ENCODE peak calls at places on chromosomes 12 and 14, in six cellular contexts. K, I, P, E, G and F are unnamed samples.

GRCh38 chr12:109529618-109530300 is 43.5 kb downstream of the MMAB start:
- DNase-seq in K (no peak), I (no peak), P (no peak), E (no peak), G (no peak), F (no peak)

GRCh38 chr12:100591979-100592378 is 18.5 kb downstream of the GAS2L3 start:
- DNase-seq in K (no peak), I (no peak), P (no peak), E (no peak), G (no peak), F (no peak)

GRCh38 chr12:44294649-44295048 is 458.8 kb downstream of the TMEM117 start:
- DNase-seq in K (no peak), I (no peak), P (no peak), E (peak; percentile 17), G (no peak), F (no peak)

GRCh38 chr12:70590549-70591226 is 46.5 kb downstream of the PTPRB start:
- DNase-seq in K (no peak), I (no peak), P (no peak), E (no peak), G (no peak), F (no peak)

GRCh38 chr12:121812320-121812871 is 8.6 kb downstream of the SETD1B start:
- DNase-seq in K (no peak), I (peak; percentile 69), P (peak; percentile 82), E (peak; percentile 58), G (peak; percentile 85), F (peak; percentile 80)

GRCh38 chr12:31861360-31861759 is 97.9 kb upstream of the RESF1 start:
- DNase-seq in K (no peak), I (no peak), P (no peak), E (no peak), G (no peak), F (no peak)

GRCh38 chr12:72622556-72622955 is 350.4 kb downstream of the TRHDE start:
- DNase-seq in K (no peak), I (no peak), P (no peak), E (no peak), G (no peak), F (no peak)

GRCh38 chr12:129300011-129300410 is 446.7 kb downstream of the GLT1D1 start:
- DNase-seq in K (no peak), I (no peak), P (no peak), E (no peak), G (no peak), F (no peak)

GRCh38 chr12:77354766-77355362 is 289.5 kb upstream of the E2F7 start:
- DNase-seq in K (no peak), I (peak; percentile 20), P (no peak), E (no peak), G (no peak), F (no peak)

GRCh38 chr12:89352492-89353187 is at the start of gene DUSP6:
- DNase-seq in K (peak; percentile 91), I (peak; percentile 99), P (peak; percentile 96), E (peak; percentile 63), G (peak; percentile 96), F (peak; percentile 94)

GRCh38 chr12:90922068-90922743 is 32.8 kb downstream of the CCER1 start:
- DNase-seq in K (no peak), I (peak; percentile 79), P (no peak), E (no peak), G (no peak), F (no peak)

GRCh38 chr14:34649344-34649743 is 19.4 kb upstream of the SNX6 start:
- DNase-seq in K (no peak), I (peak; percentile 86), P (no peak), E (no peak), G (no peak), F (no peak)

GRCh38 chr14:104688505-104688754 is 988 bp upstream of the INF2 start:
- DNase-seq in K (no peak), I (no peak), P (no peak), E (no peak), G (no peak), F (no peak)

GRCh38 chr14:104685216-104685997 is 4.0 kb upstream of the INF2 start:
- DNase-seq in K (no peak), I (no peak), P (no peak), E (peak; percentile 47), G (no peak), F (no peak)

GRCh38 chr14:104687601-104688504 is 1.6 kb upstream of the INF2 start:
- DNase-seq in K (no peak), I (peak; percentile 92), P (peak; percentile 81), E (no peak), G (peak; percentile 94), F (peak; percentile 92)

GRCh38 chr14:104685998-104686610 is 3.3 kb upstream of the INF2 start:
- DNase-seq in K (no peak), I (no peak), P (no peak), E (no peak), G (no peak), F (no peak)

GRCh38 chr14:104686624-104687517 is 2.5 kb upstream of the INF2 start:
- DNase-seq in K (no peak), I (no peak), P (no peak), E (peak; percentile 54), G (peak; percentile 65), F (peak; percentile 50)
- H3K4me3 ChIP-seq in K (no peak overlapping the region), I (peak overlapping the region; percentile 76), P (no peak overlapping the region), E (peak overlapping the region; percentile 26), G (no peak overlapping the region), F (no peak overlapping the region)

GRCh38 chr14:73829526-73830431 is 21.9 kb upstream of the PTGR2 start:
- DNase-seq in K (no peak), I (peak; percentile 65), P (no peak), E (no peak), G (no peak), F (peak; percentile 30)
- H3K27ac ChIP-seq in K (no peak overlapping the region), I (no peak overlapping the region), P (no peak overlapping the region), E (no peak overlapping the region), G (no peak overlapping the region), F (peak overlapping the region; percentile 70)

DNA sequence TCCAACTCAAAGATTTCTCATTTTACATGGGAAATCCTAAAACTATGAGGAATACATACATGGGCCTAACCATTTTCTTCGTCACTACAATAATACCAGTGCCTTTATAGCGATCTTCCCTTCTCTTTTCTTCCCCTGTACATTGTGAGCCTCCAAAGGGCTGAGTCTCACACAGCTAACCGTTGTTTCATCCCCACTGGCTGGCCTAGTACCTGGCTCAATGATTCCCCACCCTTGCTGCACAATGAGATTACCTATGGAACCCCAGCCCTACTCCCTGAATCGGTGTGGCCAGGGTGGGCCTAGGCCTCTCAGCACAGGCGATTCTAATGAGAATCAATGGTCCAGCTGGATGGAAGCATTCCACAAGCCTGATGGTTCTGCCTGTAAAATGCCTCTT is 16.1 kb downstream of the PPTC7 start:
- DNase-seq in K (no peak), I (no peak), P (no peak), E (no peak), G (no peak), F (no peak)
- H3K4me3 ChIP-seq in K (no peak overlapping the region), I (no peak overlapping the region), P (no peak overlapping the region), E (no peak overlapping the region), G (no peak overlapping the region), F (no peak overlapping the region)

GRCh38 chr14:56085471-56085870 is 32.7 kb upstream of the PELI2 start:
- DNase-seq in K (no peak), I (peak; percentile 63), P (no peak), E (no peak), G (no peak), F (no peak)

GRCh38 chr14:56092761-56093160 is 25.4 kb upstream of the PELI2 start:
- DNase-seq in K (peak; percentile 67), I (no peak), P (no peak), E (no peak), G (no peak), F (no peak)

GRCh38 chr14:56087824-56088571 is 30.2 kb upstream of the PELI2 start:
- DNase-seq in K (no peak), I (no peak), P (no peak), E (no peak), G (no peak), F (no peak)
- H3K27ac ChIP-seq in K (no peak overlapping the region), I (no peak overlapping the region), P (no peak overlapping the region), E (no peak overlapping the region), G (no peak overlapping the region), F (no peak overlapping the region)

DNA sequence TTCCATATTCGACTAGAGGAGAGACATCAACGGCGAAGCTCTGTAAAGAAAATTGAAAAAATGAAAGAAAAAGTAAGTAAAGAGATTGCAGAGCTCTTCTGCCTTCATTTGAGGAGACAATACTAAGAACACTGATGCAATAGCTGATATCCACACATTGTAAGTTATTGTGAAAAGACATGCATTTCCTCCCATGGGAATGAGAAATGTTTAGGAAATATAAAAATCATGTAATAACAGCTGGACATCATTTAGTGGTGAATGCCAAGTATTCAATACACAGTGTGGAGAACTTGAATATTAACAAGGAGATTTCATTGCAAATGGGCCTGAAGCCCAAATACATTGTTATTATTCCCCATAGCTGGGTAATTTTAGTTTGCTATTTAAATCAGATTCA is 179.2 kb downstream of the KICS2 start:
- DNase-seq in K (no peak), I (no peak), P (no peak), E (no peak), G (no peak), F (no peak)
- H3K4me3 ChIP-seq in K (no peak overlapping the region), I (no peak overlapping the region), P (no peak overlapping the region), E (no peak overlapping the region), G (no peak overlapping the region), F (no peak overlapping the region)

DNA sequence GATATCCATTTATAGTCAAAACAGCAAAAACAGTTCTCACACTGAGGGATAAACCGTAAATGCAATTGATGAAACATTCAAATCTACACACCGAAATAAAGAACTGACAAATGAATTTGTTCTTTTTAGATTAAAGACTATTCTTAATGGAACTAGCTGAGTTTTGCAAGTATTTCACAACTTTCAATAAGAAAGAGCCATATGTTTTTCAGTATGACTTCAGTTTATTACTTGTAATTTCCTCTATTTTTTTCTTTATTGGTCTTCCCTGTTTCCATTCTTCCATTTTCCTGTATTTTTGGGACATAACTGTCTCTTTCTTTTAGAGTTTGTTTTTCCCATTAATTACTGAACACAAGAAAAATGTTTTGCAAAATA is 4.3 kb downstream of the BCAT1 start:
- DNase-seq in K (no peak), I (no peak), P (no peak), E (no peak), G (no peak), F (no peak)
- H3K27ac ChIP-seq in K (no peak overlapping the region), I (no peak overlapping the region), P (no peak overlapping the region), E (no peak overlapping the region), G (no peak overlapping the region), F (no peak overlapping the region)

GRCh38 chr12:54127538-54128259 is 61.1 kb downstream of the SMUG1 start:
- DNase-seq in K (no peak), I (no peak), P (no peak), E (no peak), G (no peak), F (no peak)

GRCh38 chr12:54125950-54126695 is 62.7 kb downstream of the SMUG1 start:
- DNase-seq in K (no peak), I (no peak), P (no peak), E (no peak), G (peak; percentile 83), F (peak; percentile 69)

GRCh38 chr12:54129028-54129903 is 59.5 kb downstream of the SMUG1 start:
- DNase-seq in K (no peak), I (no peak), P (no peak), E (no peak), G (no peak), F (no peak)

GRCh38 chr12:54128466-54128865 is 60.3 kb downstream of the SMUG1 start:
- DNase-seq in K (no peak), I (no peak), P (no peak), E (no peak), G (no peak), F (no peak)

GRCh38 chr12:54126696-54127537 is 61.9 kb downstream of the SMUG1 start:
- DNase-seq in K (no peak), I (no peak), P (peak; percentile 64), E (no peak), G (peak; percentile 93), F (peak; percentile 90)
- H3K4me3 ChIP-seq in K (no peak overlapping the region), I (no peak overlapping the region), P (peak overlapping the region; percentile 66), E (no peak overlapping the region), G (peak overlapping the region; percentile 73), F (peak overlapping the region; percentile 65)